ENCODE peak calls at places on chromosomes 3 and 15, in seven cellular contexts. One of them, this sample, is unnamed.

GRCh38 chr3:39502838-39503145 is 35.3 kb downstream of the MOBP start:
- DNase-seq in cerebellum: no peak
- DNase-seq in GM04504: no peak
- DNase-seq in GM12865: no peak
- DNase-seq in type B pancreatic cell: no peak
- DNase-seq in activated CD8-positive, alpha-beta T cell treated with anti-CD3 and anti-CD28 coated beads for 36 hours: no peak
- DNase-seq in KG1: no peak
- DNase-seq in this sample: no peak

GRCh38 chr15:47717036-47717611 is at the start of gene SEMA6D:
- DNase-seq in cerebellum: peak; percentile 28
- DNase-seq in GM04504: peak; percentile 65
- DNase-seq in GM12865: no peak
- DNase-seq in type B pancreatic cell: peak; percentile 85
- DNase-seq in activated CD8-positive, alpha-beta T cell treated with anti-CD3 and anti-CD28 coated beads for 36 hours: no peak
- DNase-seq in KG1: no peak
- DNase-seq in this sample: peak; percentile 88

GRCh38 chr15:64586259-64586658 is 125.9 kb downstream of the ZNF609 start:
- DNase-seq in cerebellum: no peak
- DNase-seq in GM04504: no peak
- DNase-seq in GM12865: no peak
- DNase-seq in type B pancreatic cell: no peak
- DNase-seq in activated CD8-positive, alpha-beta T cell treated with anti-CD3 and anti-CD28 coated beads for 36 hours: no peak
- DNase-seq in KG1: no peak
- DNase-seq in this sample: no peak

GRCh38 chr3:121821421-121822199 is 13.2 kb downstream of the IQCB1 start:
- DNase-seq in cerebellum: no peak
- DNase-seq in GM04504: no peak
- DNase-seq in GM12865: no peak
- DNase-seq in type B pancreatic cell: no peak
- DNase-seq in activated CD8-positive, alpha-beta T cell treated with anti-CD3 and anti-CD28 coated beads for 36 hours: no peak
- DNase-seq in KG1: no peak
- DNase-seq in this sample: no peak

GRCh38 chr3:27311400-27311799 is 57.8 kb downstream of the NEK10 start:
- DNase-seq in cerebellum: peak; percentile 2
- DNase-seq in GM04504: peak; percentile 92
- DNase-seq in GM12865: no peak
- DNase-seq in type B pancreatic cell: no peak
- DNase-seq in activated CD8-positive, alpha-beta T cell treated with anti-CD3 and anti-CD28 coated beads for 36 hours: no peak
- DNase-seq in KG1: no peak
- DNase-seq in this sample: no peak

GRCh38 chr15:69976366-69976994 is 121.2 kb downstream of the TLE3 start:
- DNase-seq in cerebellum: no peak
- DNase-seq in GM04504: no peak
- DNase-seq in GM12865: peak; percentile 81
- DNase-seq in type B pancreatic cell: no peak
- DNase-seq in activated CD8-positive, alpha-beta T cell treated with anti-CD3 and anti-CD28 coated beads for 36 hours: peak; percentile 78
- DNase-seq in KG1: peak; percentile 26
- DNase-seq in this sample: no peak

GRCh38 chr3:9901967-9902366 is 681 bp upstream of the IL17RE start:
- DNase-seq in cerebellum: no peak
- DNase-seq in GM04504: no peak
- DNase-seq in GM12865: no peak
- DNase-seq in type B pancreatic cell: no peak
- DNase-seq in activated CD8-positive, alpha-beta T cell treated with anti-CD3 and anti-CD28 coated beads for 36 hours: peak; percentile 39
- DNase-seq in KG1: peak; percentile 53
- DNase-seq in this sample: no peak

GRCh38 chr15:90718232-90718631 is 1.1 kb downstream of the BLM start:
- DNase-seq in cerebellum: no peak
- DNase-seq in GM04504: no peak
- DNase-seq in GM12865: peak; percentile 16
- DNase-seq in type B pancreatic cell: no peak
- DNase-seq in activated CD8-positive, alpha-beta T cell treated with anti-CD3 and anti-CD28 coated beads for 36 hours: no peak
- DNase-seq in KG1: no peak
- DNase-seq in this sample: no peak

GRCh38 chr3:65577875-65578274 is 460.8 kb downstream of the MAGI1 start:
- DNase-seq in cerebellum: no peak
- DNase-seq in GM04504: no peak
- DNase-seq in GM12865: no peak
- DNase-seq in type B pancreatic cell: no peak
- DNase-seq in activated CD8-positive, alpha-beta T cell treated with anti-CD3 and anti-CD28 coated beads for 36 hours: no peak
- DNase-seq in KG1: no peak
- DNase-seq in this sample: peak; percentile 27

GRCh38 chr15:83300826-83301225 is 16.4 kb upstream of the BNC1 start:
- DNase-seq in cerebellum: no peak
- DNase-seq in GM04504: no peak
- DNase-seq in GM12865: no peak
- DNase-seq in type B pancreatic cell: no peak
- DNase-seq in activated CD8-positive, alpha-beta T cell treated with anti-CD3 and anti-CD28 coated beads for 36 hours: no peak
- DNase-seq in KG1: no peak
- DNase-seq in this sample: no peak

GRCh38 chr3:174951023-174951422 is 91.9 kb downstream of the NAALADL2 start:
- DNase-seq in cerebellum: no peak
- DNase-seq in GM04504: no peak
- DNase-seq in GM12865: no peak
- DNase-seq in type B pancreatic cell: no peak
- DNase-seq in activated CD8-positive, alpha-beta T cell treated with anti-CD3 and anti-CD28 coated beads for 36 hours: no peak
- DNase-seq in KG1: no peak
- DNase-seq in this sample: no peak

GRCh38 chr3:52056521-52056967 is at the start of gene DUSP7:
- DNase-seq in cerebellum: peak; percentile 84
- DNase-seq in GM04504: no peak
- DNase-seq in GM12865: peak; percentile 79
- DNase-seq in type B pancreatic cell: peak; percentile 84
- DNase-seq in activated CD8-positive, alpha-beta T cell treated with anti-CD3 and anti-CD28 coated beads for 36 hours: peak; percentile 72
- DNase-seq in KG1: no peak
- DNase-seq in this sample: peak; percentile 77

This sample was measured in Ammon's horn.